ENCODE peak calls at places on chromosomes 16 and 17, in four cellular contexts. V, J, O and C are unnamed samples.

GRCh38 chr16:397736-398332 is 835 bp downstream of the NME4 start:
- DNase-seq in V (peak), J (peak), O (peak), C (peak)

GRCh38 chr16:67086829-67087228 is 22.9 kb upstream of the PHAF1 start:
- DNase-seq in V (no peak), J (peak), O (no peak), C (no peak)

GRCh38 chr17:21573961-21574610 is 118.2 kb upstream of the KCNJ18 start:
- DNase-seq in V (no peak), J (peak), O (peak), C (no peak)

GRCh38 chr17:62739666-62740065 is 68.4 kb downstream of the MARCHF10 start:
- DNase-seq in V (no peak), J (no peak), O (no peak), C (no peak)

GRCh38 chr17:73952136-73952497 is 251.4 kb upstream of the RPL38 start:
- DNase-seq in V (no peak), J (no peak), O (no peak), C (no peak)

GRCh38 chr16:87757841-87758426 is 7.9 kb downstream of the KLHDC4 start:
- DNase-seq in V (peak), J (no peak), O (peak), C (peak)

GRCh38 chr16:66460703-66461102 is 33.6 kb downstream of the BEAN1 start:
- DNase-seq in V (no peak), J (no peak), O (no peak), C (no peak)

GRCh38 chr16:67719778-67720144 is 645 bp upstream of the GFOD2 start:
- DNase-seq in V (peak), J (peak), O (peak), C (peak)

GRCh38 chr17:10031606-10032005 is 126.5 kb upstream of the RCVRN start:
- DNase-seq in V (no peak), J (no peak), O (no peak), C (no peak)
- TF ChIP-seq CTCF in V (no peak), J (no peak), O (no peak), C (no peak)

DNA sequence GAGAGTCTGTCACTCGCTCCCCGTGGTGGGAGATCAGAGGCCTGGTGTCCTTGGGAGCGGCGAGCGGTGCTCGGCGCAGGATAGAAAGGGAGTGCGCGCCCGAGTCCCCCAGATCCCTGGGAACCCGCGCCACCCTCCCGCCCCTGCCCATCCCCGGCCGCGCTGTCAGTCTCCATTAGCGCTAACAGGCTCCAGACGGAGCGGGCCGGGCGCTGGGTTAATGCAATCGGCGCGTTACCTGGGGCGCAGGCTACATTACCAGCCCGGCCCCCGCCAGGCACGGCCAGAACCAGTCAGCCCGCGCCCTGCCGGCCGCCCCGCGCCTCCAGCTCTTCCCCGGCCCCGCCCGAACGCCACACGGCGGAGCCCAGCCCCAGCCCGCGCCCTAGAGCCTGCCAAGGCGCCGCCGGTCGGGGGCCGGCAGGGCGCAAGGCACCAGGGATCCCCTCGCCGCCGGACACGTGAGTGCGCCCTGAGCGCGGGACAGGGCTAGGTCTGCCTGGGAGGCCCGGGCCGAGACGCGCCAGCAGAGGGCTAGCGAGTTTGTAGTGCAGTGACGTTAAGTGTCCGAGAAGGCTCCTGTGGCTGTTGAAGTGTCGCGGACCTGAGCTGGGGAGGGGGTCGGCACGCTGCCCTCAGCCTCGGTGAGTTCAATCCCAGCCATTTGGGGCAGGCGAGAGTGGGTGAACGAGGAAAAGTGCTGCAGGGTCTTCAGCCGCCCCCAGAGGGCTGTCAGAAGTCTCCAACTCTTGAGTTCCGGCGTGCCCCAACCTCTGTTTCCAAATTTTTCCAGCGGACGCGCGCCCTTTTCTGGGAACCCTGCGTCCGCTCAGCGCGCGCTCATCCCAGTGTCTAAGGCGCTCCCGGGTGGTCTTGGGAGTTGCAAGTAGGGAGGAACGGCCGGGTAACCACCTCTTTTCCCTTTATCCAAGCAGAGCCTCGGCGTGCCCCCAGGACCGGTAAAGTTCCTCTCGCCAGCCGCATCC is at the start of gene SLC6A2:
- DNase-seq in V (no peak), J (no peak), O (no peak), C (no peak)
- TF ChIP-seq CTCF in V (no peak), J (no peak), O (no peak), C (no peak)

GRCh38 chr17:75764417-75764710 is 628 bp downstream of the GALK1 start:
- DNase-seq in V (no peak), J (no peak), O (no peak), C (no peak)
- TF ChIP-seq CTCF in V (no peak), J (no peak), O (no peak), C (no peak)

GRCh38 chr17:40726919-40727318 is 23.4 kb upstream of the KRT24 start:
- DNase-seq in V (no peak), J (peak), O (peak), C (peak)
- TF ChIP-seq CTCF in V (peak), J (peak), O (peak), C (peak)